ENCODE peak calls at places on chromosome 16, in eight cellular contexts. G, X, R, Z, M, E, P and F are unnamed samples.

GRCh38 chr16:61923629-61924028 is 112.6 kb downstream of the CDH8 start:
- DNase-seq in G (no peak), X (no peak), R (no peak), Z (no peak), M (no peak), E (no peak), P (no peak), F (no peak)

GRCh38 chr16:7364054-7364407 is 31.4 kb downstream of the RBFOX1 start:
- DNase-seq in G (no peak), X (no peak), R (peak), Z (no peak), M (no peak), E (no peak), P (no peak), F (no peak)

GRCh38 chr16:57045694-57046381 is 46.5 kb upstream of the CPNE2 start:
- DNase-seq in G (peak), X (peak), R (peak), Z (peak), M (peak), E (peak), P (peak), F (peak)

GRCh38 chr16:13920510-13920818 is 510 bp downstream of the ERCC4 start:
- DNase-seq in G (no peak), X (no peak), R (no peak), Z (no peak), M (no peak), E (no peak), P (no peak), F (no peak)

GRCh38 chr16:13307255-13307654 is 405.9 kb downstream of the SHISA9 start:
- DNase-seq in G (peak), X (no peak), R (no peak), Z (no peak), M (no peak), E (no peak), P (no peak), F (peak)

GRCh38 chr16:72092832-72093447 is 480 bp downstream of the TXNL4B start:
- DNase-seq in G (peak), X (peak), R (no peak), Z (peak), M (no peak), E (no peak), P (peak), F (peak)

GRCh38 chr16:19882641-19883040 is 2.0 kb downstream of the GPRC5B start:
- DNase-seq in G (no peak), X (no peak), R (no peak), Z (peak), M (peak), E (no peak), P (no peak), F (no peak)

GRCh38 chr16:7037491-7037890 is 295.2 kb upstream of the RBFOX1 start:
- DNase-seq in G (no peak), X (no peak), R (no peak), Z (no peak), M (no peak), E (no peak), P (no peak), F (no peak)

GRCh38 chr16:8931864-8932263 is 31.8 kb downstream of the USP7 start:
- DNase-seq in G (peak), X (peak), R (no peak), Z (peak), M (peak), E (no peak), P (peak), F (peak)

GRCh38 chr16:19860146-19861030 is 24.3 kb downstream of the GPRC5B start:
- DNase-seq in G (no peak), X (peak), R (no peak), Z (peak), M (no peak), E (no peak), P (no peak), F (peak)

GRCh38 chr16:58563235-58563634 is 47.9 kb downstream of the SETD6 start:
- DNase-seq in G (peak), X (peak), R (no peak), Z (no peak), M (no peak), E (no peak), P (no peak), F (peak)

GRCh38 chr16:12559714-12560113 is 244.0 kb downstream of the CPPED1 start:
- DNase-seq in G (peak), X (no peak), R (no peak), Z (no peak), M (no peak), E (no peak), P (no peak), F (no peak)

GRCh38 chr16:56269824-56270684 is 78.8 kb downstream of the GNAO1 start:
- DNase-seq in G (peak), X (no peak), R (no peak), Z (peak), M (no peak), E (no peak), P (no peak), F (peak)

GRCh38 chr16:4272114-4272954 is 489 bp downstream of the TFAP4 start:
- DNase-seq in G (peak), X (peak), R (peak), Z (peak), M (peak), E (no peak), P (peak), F (no peak)

GRCh38 chr16:12651765-12652531 is 151.7 kb downstream of the CPPED1 start:
- DNase-seq in G (no peak), X (no peak), R (no peak), Z (peak), M (no peak), E (no peak), P (peak), F (no peak)

GRCh38 chr16:72787519-72788268 is 260.2 kb downstream of the ZFHX3 start:
- DNase-seq in G (peak), X (peak), R (no peak), Z (peak), M (peak), E (no peak), P (peak), F (peak)

GRCh38 chr16:75727221-75727620 is 931 bp upstream of the CPHXL start:
- DNase-seq in G (no peak), X (no peak), R (no peak), Z (no peak), M (no peak), E (no peak), P (no peak), F (no peak)

GRCh38 chr16:75273054-75273925 is 21.9 kb upstream of the BCAR1 start:
- DNase-seq in G (peak), X (peak), R (no peak), Z (no peak), M (no peak), E (no peak), P (no peak), F (peak)

GRCh38 chr16:2775317-2775716 is 1.8 kb downstream of the ELOB start:
- DNase-seq in G (no peak), X (no peak), R (no peak), Z (no peak), M (no peak), E (no peak), P (no peak), F (no peak)

GRCh38 chr16:2776500-2777139 is 460 bp downstream of the ELOB start:
- DNase-seq in G (peak), X (no peak), R (no peak), Z (peak), M (no peak), E (no peak), P (peak), F (no peak)

GRCh38 chr16:2773188-2773968 is 3.7 kb downstream of the ELOB start:
- DNase-seq in G (peak), X (peak), R (no peak), Z (no peak), M (no peak), E (no peak), P (no peak), F (peak)

GRCh38 chr16:2775765-2776499 is 1.1 kb downstream of the ELOB start:
- DNase-seq in G (peak), X (no peak), R (no peak), Z (no peak), M (no peak), E (no peak), P (no peak), F (no peak)

GRCh38 chr16:2774161-2774891 is 2.8 kb downstream of the ELOB start:
- DNase-seq in G (no peak), X (no peak), R (no peak), Z (no peak), M (no peak), E (no peak), P (no peak), F (no peak)
- H3K9ac ChIP-seq in G (peak), X (no peak), R (no peak), Z (peak), M (no peak), E (no peak), P (peak), F (peak)

GRCh38 chr16:51636913-51637743 is 486.1 kb upstream of the SALL1 start:
- DNase-seq in G (peak), X (no peak), R (peak), Z (peak), M (peak), E (no peak), P (no peak), F (no peak)
- H3K4me3 ChIP-seq in G (peak), X (no peak), R (peak), Z (peak), M (peak), E (no peak), P (no peak), F (no peak)

GRCh38 chr16:88881090-88881580 is 14.7 kb upstream of the PABPN1L start:
- DNase-seq in G (no peak), X (no peak), R (no peak), Z (no peak), M (no peak), E (no peak), P (no peak), F (no peak)

GRCh38 chr16:88880226-88881051 is 14.0 kb upstream of the PABPN1L start:
- DNase-seq in G (no peak), X (no peak), R (no peak), Z (peak), M (no peak), E (no peak), P (no peak), F (no peak)

GRCh38 chr16:88883117-88883895 is 16.8 kb upstream of the PABPN1L start:
- DNase-seq in G (no peak), X (no peak), R (no peak), Z (no peak), M (no peak), E (no peak), P (no peak), F (no peak)

GRCh38 chr16:88882358-88883030 is 16.0 kb upstream of the PABPN1L start:
- DNase-seq in G (no peak), X (no peak), R (no peak), Z (no peak), M (no peak), E (peak), P (no peak), F (no peak)

DNA sequence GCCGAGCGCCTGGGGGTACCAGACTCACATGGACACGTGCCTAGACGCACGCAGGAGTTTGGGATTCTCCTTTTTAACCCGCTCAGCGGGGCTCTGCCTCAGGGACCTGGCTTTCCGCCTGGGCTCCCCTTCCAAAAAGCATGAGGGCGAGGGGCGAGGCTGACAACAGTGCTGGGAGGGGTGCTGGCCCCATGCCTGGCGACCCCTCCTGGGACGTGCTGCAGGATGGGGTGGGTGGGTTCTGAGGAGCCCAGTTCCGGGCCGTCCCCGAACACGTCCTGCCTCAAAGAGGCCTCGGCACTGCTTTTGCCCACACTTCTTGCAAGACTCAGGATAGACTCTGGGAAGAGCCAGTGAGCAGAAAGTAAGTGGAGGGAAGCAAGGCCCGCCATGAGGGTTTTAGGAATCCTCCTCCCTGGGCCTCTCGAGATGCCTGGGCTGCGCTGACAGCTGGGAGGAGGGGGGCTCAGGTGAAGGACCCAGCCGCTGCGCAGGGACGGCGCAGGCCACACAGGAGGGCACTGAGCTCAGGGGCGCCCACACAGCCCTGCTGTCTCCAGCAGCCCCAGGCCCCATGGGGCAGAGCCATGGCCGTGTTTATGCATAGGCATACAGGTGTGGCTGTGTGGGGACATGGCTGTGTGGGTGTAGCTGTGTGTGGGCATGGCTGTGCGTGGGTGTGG is 15.4 kb upstream of the PABPN1L start:
- DNase-seq in G (no peak), X (no peak), R (no peak), Z (no peak), M (no peak), E (no peak), P (no peak), F (no peak)
- H2AFZ ChIP-seq in G (no peak), X (no peak), R (no peak), Z (no peak), M (no peak), E (no peak), P (no peak), F (no peak)

DNA sequence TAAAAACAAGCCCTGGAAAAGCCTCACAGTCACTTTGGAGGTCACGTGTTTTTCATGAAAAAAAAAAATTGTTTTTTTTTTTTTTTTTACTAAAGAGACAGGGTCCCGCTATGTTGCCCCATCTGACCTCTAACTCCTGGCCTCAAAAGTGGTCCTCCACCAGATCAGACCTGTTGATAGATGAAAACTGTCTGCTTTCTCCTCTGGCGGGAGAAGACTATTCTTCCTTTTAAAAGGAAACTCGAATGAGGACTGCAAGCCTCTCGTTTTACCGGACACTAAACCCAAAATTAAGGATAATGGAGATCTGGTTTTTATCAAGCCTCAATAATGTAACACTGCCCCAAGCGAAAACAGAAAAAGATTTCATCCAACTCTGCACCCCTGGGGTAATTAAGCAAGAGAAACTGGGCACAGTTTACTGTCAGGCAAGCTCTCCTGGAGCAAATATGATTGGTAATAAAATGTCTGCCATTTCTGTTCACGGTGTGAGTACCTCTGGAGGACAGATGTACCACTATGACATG is 25.8 kb downstream of the ZCCHC14 start:
- DNase-seq in G (no peak), X (no peak), R (no peak), Z (no peak), M (no peak), E (no peak), P (no peak), F (no peak)
- H3K9ac ChIP-seq in G (peak), X (no peak), R (no peak), Z (no peak), M (no peak), E (no peak), P (no peak), F (no peak)

DNA sequence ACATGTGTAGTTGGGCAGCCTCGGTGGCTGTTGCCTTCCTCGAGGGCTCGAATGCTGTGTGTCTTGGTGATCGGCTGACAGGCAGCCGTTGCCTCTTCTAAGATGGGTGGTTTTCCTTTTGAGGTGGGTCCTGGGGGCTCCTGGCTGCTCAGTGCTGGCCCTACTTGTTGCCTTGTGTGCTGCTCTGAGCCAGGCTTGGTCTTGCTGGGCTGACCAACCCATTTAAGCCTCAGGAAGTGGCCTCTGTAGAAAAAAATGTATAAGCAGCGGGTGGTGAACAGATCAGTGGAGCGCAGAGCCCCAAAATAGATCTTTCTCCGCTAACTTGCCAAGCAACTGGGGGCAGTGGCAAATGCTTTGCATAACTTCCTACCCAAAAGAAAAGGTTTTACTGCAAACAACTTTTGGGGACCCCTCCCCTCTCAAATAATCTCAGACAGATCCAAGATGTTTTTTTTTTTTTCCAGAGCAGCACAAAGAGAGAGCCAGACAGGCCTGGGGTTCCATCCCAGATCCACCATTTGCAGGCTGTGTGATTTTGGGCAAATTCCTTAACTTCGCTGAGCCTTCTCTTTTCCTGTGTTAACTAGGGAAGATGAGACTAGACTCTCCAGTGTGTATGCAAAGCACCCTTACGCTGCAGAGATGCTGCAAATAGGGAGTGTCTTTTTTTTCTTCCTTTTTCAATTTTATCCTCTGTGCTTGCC is 42.5 kb downstream of the PLCG2 start:
- DNase-seq in G (no peak), X (no peak), R (no peak), Z (peak), M (no peak), E (no peak), P (no peak), F (peak)
- H3K4me3 ChIP-seq in G (no peak), X (no peak), R (no peak), Z (no peak), M (no peak), E (no peak), P (no peak), F (no peak)

GRCh38 chr16:27640277-27640600 is 90.3 kb downstream of the KATNIP start:
- DNase-seq in G (no peak), X (no peak), R (no peak), Z (no peak), M (peak), E (no peak), P (no peak), F (no peak)

GRCh38 chr16:27641260-27641659 is 91.3 kb downstream of the KATNIP start:
- DNase-seq in G (no peak), X (no peak), R (no peak), Z (no peak), M (no peak), E (no peak), P (no peak), F (no peak)

GRCh38 chr16:27639588-27640276 is 89.8 kb downstream of the KATNIP start:
- DNase-seq in G (peak), X (peak), R (peak), Z (peak), M (peak), E (peak), P (peak), F (peak)

GRCh38 chr16:27644165-27644564 is 94.2 kb downstream of the KATNIP start:
- DNase-seq in G (no peak), X (no peak), R (peak), Z (no peak), M (no peak), E (no peak), P (no peak), F (no peak)

DNA sequence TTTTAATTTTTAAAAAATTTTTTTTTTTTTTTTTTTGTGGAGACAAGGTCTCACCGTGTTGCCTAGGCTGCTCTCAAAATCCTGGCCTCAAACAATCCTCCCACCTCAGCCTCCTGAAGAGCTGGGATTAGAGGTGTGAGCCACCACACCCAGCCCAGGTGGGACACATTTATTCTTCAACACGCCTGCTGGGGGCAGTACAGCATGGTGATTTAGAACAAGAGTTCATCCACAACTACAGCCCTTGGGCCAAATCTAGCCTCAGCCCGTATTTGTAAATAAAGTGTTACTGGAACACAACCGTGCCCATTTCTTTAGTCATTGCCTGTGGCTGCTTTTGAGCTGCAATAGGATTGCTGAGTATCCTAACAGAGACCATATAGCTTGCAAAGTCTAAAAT is 92.8 kb downstream of the KATNIP start:
- DNase-seq in G (peak), X (peak), R (no peak), Z (peak), M (peak), E (peak), P (no peak), F (no peak)
- H2AFZ ChIP-seq in G (no peak), X (no peak), R (no peak), Z (no peak), M (no peak), E (no peak), P (no peak), F (no peak)

GRCh38 chr16:801584-802363 is 1.2 kb upstream of the GNG13 start:
- DNase-seq in G (no peak), X (no peak), R (no peak), Z (no peak), M (no peak), E (no peak), P (no peak), F (no peak)
- H3K9ac ChIP-seq in G (no peak), X (no peak), R (no peak), Z (no peak), M (no peak), E (no peak), P (peak), F (no peak)

DNA sequence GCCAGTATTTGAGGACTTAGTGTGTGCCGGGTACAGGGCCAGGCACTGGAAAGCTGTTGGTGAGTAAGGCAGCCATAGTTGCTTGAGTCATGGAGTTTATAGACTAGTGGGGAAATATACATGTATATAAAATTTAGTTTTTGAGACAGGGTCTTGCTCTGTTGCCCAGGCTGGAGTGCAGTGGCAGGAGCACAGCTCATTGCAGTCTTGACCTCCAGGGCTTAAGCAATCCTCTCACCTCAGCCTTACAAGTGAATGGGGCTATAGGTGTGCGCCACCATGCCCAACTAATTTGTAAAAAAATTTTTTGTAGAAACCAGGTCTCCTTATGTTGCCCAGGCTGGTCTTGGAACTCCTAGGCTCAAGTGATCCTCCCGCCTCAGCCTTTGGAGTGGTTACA is 2.4 kb downstream of the PDP2 start:
- DNase-seq in G (no peak), X (no peak), R (no peak), Z (no peak), M (no peak), E (no peak), P (no peak), F (no peak)
- H3K4me3 ChIP-seq in G (no peak), X (no peak), R (no peak), Z (no peak), M (no peak), E (no peak), P (no peak), F (no peak)

GRCh38 chr16:49019081-49019633 is 262.5 kb downstream of the CBLN1 start:
- DNase-seq in G (no peak), X (peak), R (no peak), Z (peak), M (peak), E (no peak), P (peak), F (peak)

GRCh38 chr16:49020436-49020835 is 261.2 kb downstream of the CBLN1 start:
- DNase-seq in G (no peak), X (no peak), R (no peak), Z (no peak), M (peak), E (no peak), P (no peak), F (no peak)

GRCh38 chr16:49018259-49018931 is 263.2 kb downstream of the CBLN1 start:
- DNase-seq in G (no peak), X (no peak), R (no peak), Z (no peak), M (peak), E (no peak), P (no peak), F (no peak)

GRCh38 chr16:49021136-49021535 is 260.5 kb downstream of the CBLN1 start:
- DNase-seq in G (peak), X (peak), R (peak), Z (peak), M (peak), E (no peak), P (no peak), F (peak)

GRCh38 chr16:49019826-49020401 is 261.7 kb downstream of the CBLN1 start:
- DNase-seq in G (no peak), X (no peak), R (no peak), Z (no peak), M (peak), E (no peak), P (no peak), F (peak)
- H2AFZ ChIP-seq in G (no peak), X (no peak), R (no peak), Z (no peak), M (no peak), E (no peak), P (no peak), F (no peak)